ENCODE peak calls at places on chromosomes 1 and 21, in ten cellular contexts. G, Z, Y, L, K, C, J, A, T and D are unnamed samples.

GRCh38 chr1:83026745-83027144 is 972.2 kb downstream of the TTLL7 start:
- DNase-seq in G (no peak), Z (no peak), Y (no peak), L (peak), K (no peak), C (no peak), J (no peak), A (no peak), T (peak), D (peak)

GRCh38 chr1:230565141-230565540 is 77.1 kb upstream of the COG2 start:
- DNase-seq in G (no peak), Z (no peak), Y (no peak), L (no peak), K (no peak), C (no peak), J (no peak), A (no peak), T (no peak), D (no peak)

GRCh38 chr1:5994713-5995621 is 2.7 kb upstream of the NPHP4 start:
- DNase-seq in G (no peak), Z (no peak), Y (peak), L (no peak), K (no peak), C (no peak), J (peak), A (no peak), T (no peak), D (no peak)

GRCh38 chr21:46182548-46183336 is 1.5 kb downstream of the SPATC1L start:
- DNase-seq in G (no peak), Z (no peak), Y (no peak), L (no peak), K (no peak), C (no peak), J (no peak), A (no peak), T (no peak), D (peak)

GRCh38 chr1:151147132-151147503 is 687 bp upstream of the SEMA6C start:
- DNase-seq in G (no peak), Z (no peak), Y (no peak), L (no peak), K (no peak), C (no peak), J (no peak), A (peak), T (no peak), D (peak)

GRCh38 chr21:17343055-17343454 is 169.8 kb upstream of the CXADR start:
- DNase-seq in G (peak), Z (no peak), Y (peak), L (peak), K (no peak), C (peak), J (no peak), A (peak), T (peak), D (peak)

GRCh38 chr21:39430457-39430856 is 15.1 kb downstream of the LCA5L start:
- DNase-seq in G (peak), Z (no peak), Y (no peak), L (no peak), K (no peak), C (no peak), J (no peak), A (no peak), T (no peak), D (no peak)

GRCh38 chr1:245609354-245609753 is 454.6 kb downstream of the KIF26B start:
- DNase-seq in G (no peak), Z (no peak), Y (no peak), L (no peak), K (no peak), C (no peak), J (no peak), A (no peak), T (no peak), D (no peak)

GRCh38 chr1:10936998-10937901 is 75.2 kb upstream of the TARDBP start:
- DNase-seq in G (no peak), Z (peak), Y (no peak), L (no peak), K (no peak), C (peak), J (no peak), A (no peak), T (no peak), D (no peak)

GRCh38 chr21:44657635-44658183 is at the start of gene KRTAP12-3:
- DNase-seq in G (no peak), Z (no peak), Y (peak), L (no peak), K (no peak), C (no peak), J (no peak), A (no peak), T (no peak), D (no peak)

GRCh38 chr1:51897699-51898031 is 19.1 kb upstream of the NRDC start:
- DNase-seq in G (no peak), Z (no peak), Y (no peak), L (peak), K (peak), C (no peak), J (no peak), A (peak), T (peak), D (peak)

GRCh38 chr1:176701151-176701866 is 238.3 kb downstream of the PAPPA2 start:
- DNase-seq in G (peak), Z (no peak), Y (peak), L (no peak), K (no peak), C (no peak), J (no peak), A (no peak), T (no peak), D (no peak)

GRCh38 chr1:246959944-246960693 is 28.4 kb upstream of the AHCTF1 start:
- DNase-seq in G (no peak), Z (no peak), Y (no peak), L (no peak), K (no peak), C (no peak), J (peak), A (no peak), T (peak), D (no peak)

GRCh38 chr1:176744142-176744541 is 281.2 kb downstream of the PAPPA2 start:
- DNase-seq in G (no peak), Z (no peak), Y (no peak), L (no peak), K (no peak), C (no peak), J (no peak), A (no peak), T (no peak), D (no peak)

GRCh38 chr1:5950201-5950895 is 41.9 kb downstream of the NPHP4 start:
- DNase-seq in G (no peak), Z (no peak), Y (no peak), L (no peak), K (no peak), C (no peak), J (no peak), A (no peak), T (no peak), D (no peak)

GRCh38 chr21:44875341-44875740 is 1.9 kb upstream of the PTTG1IP start:
- DNase-seq in G (no peak), Z (no peak), Y (peak), L (peak), K (no peak), C (no peak), J (no peak), A (peak), T (peak), D (peak)

GRCh38 chr21:27061783-27062182 is 94.9 kb upstream of the ADAMTS5 start:
- DNase-seq in G (no peak), Z (no peak), Y (no peak), L (no peak), K (no peak), C (no peak), J (no peak), A (no peak), T (no peak), D (no peak)

GRCh38 chr1:112700290-112701226 is 6.4 kb downstream of the RHOC start:
- DNase-seq in G (no peak), Z (peak), Y (peak), L (peak), K (no peak), C (peak), J (peak), A (peak), T (peak), D (peak)

GRCh38 chr1:35202048-35202719 is 9.2 kb upstream of the SFPQ start:
- DNase-seq in G (peak), Z (peak), Y (peak), L (peak), K (no peak), C (peak), J (peak), A (peak), T (peak), D (peak)
- H2AFZ ChIP-seq in G (peak), Z (peak), Y (no peak), L (peak), K (no peak), C (peak), J (peak), A (peak), T (peak), D (peak)

GRCh38 chr1:40386311-40386778 is 12.8 kb downstream of the SMAP2 start:
- DNase-seq in G (no peak), Z (no peak), Y (no peak), L (no peak), K (no peak), C (no peak), J (no peak), A (no peak), T (no peak), D (no peak)

GRCh38 chr1:40383488-40384412 is 10.2 kb downstream of the SMAP2 start:
- DNase-seq in G (no peak), Z (no peak), Y (no peak), L (peak), K (no peak), C (peak), J (no peak), A (no peak), T (peak), D (peak)

GRCh38 chr1:40384413-40384762 is 10.9 kb downstream of the SMAP2 start:
- DNase-seq in G (no peak), Z (no peak), Y (peak), L (no peak), K (no peak), C (peak), J (no peak), A (no peak), T (no peak), D (no peak)

GRCh38 chr1:40385437-40386310 is 12.1 kb downstream of the SMAP2 start:
- DNase-seq in G (no peak), Z (no peak), Y (peak), L (no peak), K (no peak), C (no peak), J (peak), A (no peak), T (no peak), D (no peak)

GRCh38 chr1:40384887-40385286 is 11.4 kb downstream of the SMAP2 start:
- DNase-seq in G (no peak), Z (no peak), Y (no peak), L (no peak), K (no peak), C (no peak), J (no peak), A (no peak), T (no peak), D (no peak)
- H3K4me2 ChIP-seq in G (no peak), Z (no peak), Y (peak), L (no peak), K (no peak), C (peak), J (peak), A (no peak), T (no peak), D (no peak)

GRCh38 chr1:181482001-181482430 is 1.3 kb upstream of the CACNA1E start:
- DNase-seq in G (no peak), Z (no peak), Y (no peak), L (no peak), K (no peak), C (no peak), J (no peak), A (no peak), T (no peak), D (no peak)
- H2AFZ ChIP-seq in G (peak), Z (peak), Y (no peak), L (peak), K (no peak), C (no peak), J (peak), A (no peak), T (no peak), D (no peak)

GRCh38 chr1:40382110-40382464 is 8.6 kb downstream of the SMAP2 start:
- DNase-seq in G (no peak), Z (no peak), Y (no peak), L (no peak), K (no peak), C (no peak), J (no peak), A (no peak), T (no peak), D (peak)

GRCh38 chr1:40377512-40377911 is 4.0 kb downstream of the SMAP2 start:
- DNase-seq in G (no peak), Z (no peak), Y (no peak), L (no peak), K (no peak), C (no peak), J (no peak), A (no peak), T (no peak), D (no peak)

GRCh38 chr1:40380817-40381216 is 7.3 kb downstream of the SMAP2 start:
- DNase-seq in G (no peak), Z (no peak), Y (no peak), L (no peak), K (no peak), C (no peak), J (no peak), A (no peak), T (no peak), D (no peak)

GRCh38 chr1:40381268-40382109 is 8.0 kb downstream of the SMAP2 start:
- DNase-seq in G (no peak), Z (no peak), Y (peak), L (no peak), K (no peak), C (no peak), J (no peak), A (peak), T (no peak), D (no peak)

GRCh38 chr1:40379785-40380452 is 6.4 kb downstream of the SMAP2 start:
- DNase-seq in G (no peak), Z (no peak), Y (no peak), L (peak), K (no peak), C (no peak), J (no peak), A (no peak), T (peak), D (peak)
- H3K4me2 ChIP-seq in G (no peak), Z (no peak), Y (peak), L (peak), K (no peak), C (no peak), J (peak), A (no peak), T (peak), D (peak)